ENCODE peak calls at places on chromosomes 16 and 17, in eight cellular contexts. D is hepatocyte, E is PC-3, L is HCT116, U is SK-N-SH, F is MM.1S, X is GM23248, K is GM23338. I is an unnamed sample.

GRCh38 chr17:46162871-46163270 is 30.4 kb downstream of the KANSL1 start:
- DNase-seq in D (no peak), E (no peak), L (no peak), U (no peak), F (no peak), X (no peak), K (no peak), I (no peak)

GRCh38 chr17:45873728-45874127 is 20.6 kb upstream of the MAPT start:
- DNase-seq in D (no peak), E (peak; percentile 34), L (no peak), U (peak; percentile 63), F (peak; percentile 89), X (no peak), K (no peak), I (peak; percentile 12)

GRCh38 chr17:21004016-21004930 is 38.5 kb downstream of the USP22 start:
- DNase-seq in D (no peak), E (no peak), L (no peak), U (no peak), F (no peak), X (no peak), K (no peak), I (no peak)

GRCh38 chr16:28213396-28213795 is 1.6 kb upstream of the XPO6 start:
- DNase-seq in D (no peak), E (no peak), L (no peak), U (no peak), F (no peak), X (no peak), K (no peak), I (no peak)

GRCh38 chr17:40347319-40348135 is 17.0 kb downstream of the GJD3 start:
- DNase-seq in D (no peak), E (no peak), L (no peak), U (peak; percentile 61), F (no peak), X (no peak), K (peak; percentile 72), I (no peak)

GRCh38 chr17:10797848-10798328 is 6.0 kb downstream of the TMEM238L start:
- DNase-seq in D (peak; percentile 67), E (no peak), L (no peak), U (no peak), F (no peak), X (no peak), K (no peak), I (no peak)

GRCh38 chr16:81451753-81452680 is 7.4 kb downstream of the CMIP start:
- DNase-seq in D (peak; percentile 68), E (no peak), L (no peak), U (no peak), F (no peak), X (no peak), K (peak; percentile 43), I (no peak)

GRCh38 chr17:65029605-65030308 is 26.8 kb downstream of the GNA13 start:
- DNase-seq in D (no peak), E (no peak), L (no peak), U (no peak), F (no peak), X (no peak), K (no peak), I (no peak)

GRCh38 chr16:17724242-17724898 is 253.6 kb upstream of the XYLT1 start:
- DNase-seq in D (no peak), E (no peak), L (no peak), U (no peak), F (no peak), X (peak; percentile 38), K (no peak), I (no peak)

GRCh38 chr17:8628172-8628571 is 2.4 kb downstream of the MYH10 start:
- DNase-seq in D (no peak), E (no peak), L (no peak), U (no peak), F (no peak), X (peak; percentile 16), K (no peak), I (peak; percentile 34)

GRCh38 chr17:8630227-8630801 is at the start of gene MYH10:
- DNase-seq in D (peak; percentile 38), E (no peak), L (no peak), U (no peak), F (peak; percentile 10), X (no peak), K (no peak), I (no peak)

GRCh38 chr17:8629371-8630226 is 926 bp downstream of the MYH10 start:
- DNase-seq in D (peak; percentile 69), E (no peak), L (no peak), U (peak; percentile 67), F (no peak), X (peak; percentile 72), K (peak; percentile 57), I (peak; percentile 67)

GRCh38 chr17:8630802-8631553 is 453 bp upstream of the MYH10 start:
- DNase-seq in D (peak; percentile 100), E (peak; percentile 97), L (peak; percentile 99), U (peak; percentile 98), F (peak; percentile 99), X (peak; percentile 99), K (peak; percentile 100), I (peak; percentile 100)

GRCh38 chr17:8628609-8629169 is 1.8 kb downstream of the MYH10 start:
- DNase-seq in D (no peak), E (no peak), L (no peak), U (peak; percentile 43), F (no peak), X (peak; percentile 18), K (no peak), I (no peak)
- H2AFZ ChIP-seq in D (peak overlapping the region; percentile 29), E (no peak overlapping the region), L (no peak overlapping the region), U (peak overlapping the region; percentile 43), F (no peak overlapping the region), X (peak overlapping the region; percentile 85), K (no peak overlapping the region), I (no peak overlapping the region)

GRCh38 chr16:50699345-50700159 is 6.1 kb downstream of the NOD2 start:
- DNase-seq in D (no peak), E (peak; percentile 26), L (no peak), U (no peak), F (no peak), X (peak; percentile 75), K (no peak), I (no peak)
- TF ChIP-seq EZH2phosphoT487 in D (no peak), E (no peak), L (no peak), U (no peak), F (no peak), X (no peak), K (no peak), I (no peak)

DNA sequence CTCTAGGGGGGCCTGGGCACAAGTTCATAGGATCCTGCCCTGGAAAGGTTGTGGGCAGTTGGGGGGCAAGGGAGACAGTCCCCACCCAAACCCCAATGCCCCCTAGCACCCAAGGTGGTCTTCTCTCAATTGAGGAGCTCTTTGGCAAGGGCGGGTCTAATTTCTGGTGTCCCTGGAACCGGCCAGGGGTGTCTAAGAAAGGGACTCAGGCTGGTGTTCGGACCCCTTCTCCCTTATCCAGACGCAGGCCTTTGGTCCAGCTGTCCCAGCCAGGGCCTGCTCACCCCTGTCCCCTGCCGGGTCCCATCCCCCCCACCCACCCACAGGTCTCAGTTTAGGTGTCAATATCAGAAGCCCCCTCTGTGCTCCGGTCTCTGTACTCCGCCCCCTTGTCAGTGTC is 860 bp upstream of the ARHGDIG start:
- DNase-seq in D (no peak), E (no peak), L (no peak), U (no peak), F (no peak), X (no peak), K (no peak), I (no peak)
- H3K27me3 ChIP-seq in D (peaks cover 49% of the 10 kb centered on the region), E (peaks cover 11% of the 10 kb centered on the region), L (no peaks in the 10 kb centered on the region), U (no peaks in the 10 kb centered on the region), F (peaks cover 30% of the 10 kb centered on the region), X (peaks cover 9% of the 10 kb centered on the region), K (peaks cover 57% of the 10 kb centered on the region), I (peaks cover 78% of the 10 kb centered on the region)

GRCh38 chr16:56833243-56833970 is 31.6 kb upstream of the SLC12A3 start:
- DNase-seq in D (no peak), E (no peak), L (no peak), U (no peak), F (no peak), X (no peak), K (no peak), I (no peak)
- H2AFZ ChIP-seq in D (no peak overlapping the region), E (no peak overlapping the region), L (no peak overlapping the region), U (no peak overlapping the region), F (no peak overlapping the region), X (no peak overlapping the region), K (no peak overlapping the region), I (no peak overlapping the region)

DNA sequence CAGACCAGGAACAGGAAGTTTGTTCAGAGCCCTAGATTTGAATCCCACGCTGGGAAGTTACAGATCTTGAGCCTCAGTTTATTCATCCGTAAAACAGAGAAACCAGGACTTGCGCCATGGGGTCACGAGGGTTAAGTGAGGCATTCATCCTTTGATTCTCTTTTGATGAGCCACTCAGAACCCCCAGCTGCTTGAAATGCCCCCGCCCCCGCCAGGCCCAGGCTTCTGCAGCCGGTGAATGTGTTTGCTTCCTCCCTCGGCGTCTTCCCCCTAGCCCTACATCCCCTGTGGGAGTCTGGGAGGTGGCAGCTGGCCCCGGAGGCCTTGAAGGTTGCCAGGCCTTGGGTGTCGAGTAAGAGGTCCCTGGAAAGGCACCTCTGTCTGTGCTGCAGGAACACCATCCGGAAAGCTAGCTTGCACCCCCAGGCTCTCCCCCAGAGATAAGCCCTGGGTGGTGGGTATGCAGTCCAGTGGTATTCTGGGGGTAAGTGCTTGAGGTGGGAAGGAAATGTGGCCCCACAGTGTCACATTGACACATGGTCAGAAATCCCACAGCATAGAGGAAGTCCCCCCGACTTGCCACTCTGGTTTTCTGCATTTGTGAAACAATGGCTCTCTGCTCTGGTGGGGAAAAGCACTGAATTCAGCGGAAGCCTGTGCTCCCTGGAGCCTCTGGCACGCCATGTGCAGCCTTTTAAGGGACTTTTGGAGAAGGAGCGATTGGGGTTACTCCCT is 14.9 kb downstream of the IRF8 start:
- DNase-seq in D (no peak), E (no peak), L (no peak), U (no peak), F (no peak), X (no peak), K (no peak), I (peak; percentile 52)
- TF ChIP-seq EZH2phosphoT487 in D (no peak), E (no peak), L (no peak), U (no peak), F (no peak), X (no peak), K (no peak), I (no peak)

GRCh38 chr16:30026449-30026848 is 3.5 kb downstream of the C16orf92 start:
- DNase-seq in D (no peak), E (no peak), L (no peak), U (no peak), F (no peak), X (no peak), K (no peak), I (no peak)
- H3K27me3 ChIP-seq in D (peaks cover 47% of the 10 kb centered on the region), E (no peaks in the 10 kb centered on the region), L (no peaks in the 10 kb centered on the region), U (no peaks in the 10 kb centered on the region), F (peaks cover 89% of the 10 kb centered on the region), X (peaks cover 37% of the 10 kb centered on the region), K (no peaks in the 10 kb centered on the region), I (no peaks in the 10 kb centered on the region)

GRCh38 chr17:58525239-58525638 is 10.8 kb upstream of the MTMR4 start:
- DNase-seq in D (peak; percentile 45), E (no peak), L (no peak), U (no peak), F (no peak), X (peak; percentile 89), K (peak; percentile 50), I (no peak)
- H2AFZ ChIP-seq in D (peak overlapping the region; percentile 42), E (peak overlapping the region; percentile 36), L (no peak overlapping the region), U (peak overlapping the region; percentile 50), F (no peak overlapping the region), X (peak overlapping the region; percentile 22), K (peak overlapping the region; percentile 66), I (no peak overlapping the region)

GRCh38 chr17:68101992-68102758 is 66.6 kb downstream of the KPNA2 start:
- DNase-seq in D (peak; percentile 23), E (peak; percentile 34), L (no peak), U (peak; percentile 36), F (no peak), X (peak; percentile 30), K (peak; percentile 10), I (peak; percentile 19)
- TF ChIP-seq EZH2phosphoT487 in D (no peak), E (no peak), L (no peak), U (no peak), F (no peak), X (no peak), K (no peak), I (peak; percentile 47)

I was measured in neural progenitor cell.